ENCODE peak calls at places on chromosomes 11 and 22, in five cellular contexts. B is NB4, T is breast epithelium, O is HepG2, S is gastrocnemius medialis. P is an unnamed sample.
A peak's percentile ranks its signal among the peaks of the same experiment; 100 is the strongest.

GRCh38 chr11:98729118-98729517 is 291.6 kb upstream of the CNTN5 start:
- DNase-seq in B (no peak), T (no peak), O (no peak), S (no peak), P (no peak)

GRCh38 chr11:8262552-8263108 is 1.0 kb downstream of the LMO1 start:
- DNase-seq in B (no peak), T (peak; percentile 50), O (no peak), S (peak; percentile 40), P (no peak)

GRCh38 chr22:31585161-31585859 is 76.7 kb downstream of the PISD start:
- DNase-seq in B (peak; percentile 54), T (no peak), O (peak; percentile 61), S (no peak), P (peak; percentile 94)

GRCh38 chr11:72228229-72228843 is 3.8 kb downstream of the INPPL1 start:
- DNase-seq in B (no peak), T (peak; percentile 12), O (no peak), S (no peak), P (no peak)

GRCh38 chr11:17352925-17353227 is 1.3 kb downstream of the NCR3LG1 start:
- DNase-seq in B (peak; percentile 66), T (peak; percentile 54), O (peak; percentile 35), S (no peak), P (peak; percentile 75)

GRCh38 chr11:128814856-128815705 is 52.0 kb downstream of the KCNJ1 start:
- DNase-seq in B (peak; percentile 70), T (no peak), O (no peak), S (peak; percentile 16), P (no peak)

GRCh38 chr11:133238455-133238854 is 293.8 kb downstream of the OPCML start:
- DNase-seq in B (no peak), T (no peak), O (no peak), S (no peak), P (no peak)

GRCh38 chr22:43197271-43197941 is 10.5 kb upstream of the TTLL12 start:
- DNase-seq in B (no peak), T (no peak), O (no peak), S (no peak), P (no peak)

GRCh38 chr11:119158467-119158866 is 9.6 kb downstream of the ABCG4 start:
- DNase-seq in B (no peak), T (no peak), O (no peak), S (no peak), P (no peak)

DNA sequence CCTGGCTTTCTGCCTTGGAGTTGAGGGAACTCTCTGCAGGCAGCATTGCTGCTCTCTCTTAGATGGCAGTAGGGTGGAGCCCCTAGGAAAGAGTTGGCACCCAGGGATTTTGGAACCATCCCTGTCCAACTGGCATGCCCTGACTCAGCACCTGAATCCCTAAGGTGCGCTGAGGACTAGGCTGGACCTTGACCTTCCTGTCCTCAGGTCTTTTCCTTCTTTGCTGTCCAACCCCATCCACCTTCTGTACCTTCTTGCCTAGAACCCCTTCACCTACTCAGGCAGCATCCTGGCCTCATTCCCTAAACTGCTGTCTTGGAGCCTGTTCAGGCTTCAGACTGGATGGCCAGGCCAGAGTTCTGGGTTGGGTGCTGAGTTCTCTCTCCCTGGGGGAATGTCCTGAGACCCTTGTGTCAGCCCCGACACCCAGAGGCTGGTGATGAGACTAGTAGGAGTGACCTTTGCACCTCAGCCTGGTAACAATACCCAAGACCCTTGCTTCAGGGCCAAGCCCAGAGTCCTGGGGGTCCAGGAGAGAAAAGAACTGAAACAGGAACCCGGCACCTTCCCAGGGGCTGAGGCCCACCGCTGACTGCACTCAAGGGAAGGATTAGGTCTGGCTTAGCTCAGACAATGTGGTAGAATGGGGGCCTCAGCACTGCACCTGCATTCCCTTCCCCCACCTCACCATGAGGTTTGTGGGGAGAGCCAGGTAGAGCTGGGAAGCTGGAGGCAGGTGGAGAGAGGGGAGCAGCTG is 2.6 kb upstream of the POLD4 start:
- DNase-seq in B (no peak), T (no peak), O (no peak), S (no peak), P (no peak)
- TF ChIP-seq POLR2A in B (no peak), T (no peak), O (no peak), S (no peak), P (no peak)

GRCh38 chr11:69639843-69640242 is 1.1 kb upstream of the CCND1 start:
- DNase-seq in B (no peak), T (no peak), O (no peak), S (no peak), P (no peak)

GRCh38 chr11:69640260-69640994 is 529 bp upstream of the CCND1 start:
- DNase-seq in B (peak; percentile 42), T (no peak), O (no peak), S (no peak), P (no peak)

GRCh38 chr11:69637956-69638871 is 2.7 kb upstream of the CCND1 start:
- DNase-seq in B (peak; percentile 65), T (no peak), O (no peak), S (no peak), P (no peak)

GRCh38 chr11:69637601-69637955 is 3.4 kb upstream of the CCND1 start:
- DNase-seq in B (no peak), T (peak; percentile 50), O (no peak), S (no peak), P (no peak)

DNA sequence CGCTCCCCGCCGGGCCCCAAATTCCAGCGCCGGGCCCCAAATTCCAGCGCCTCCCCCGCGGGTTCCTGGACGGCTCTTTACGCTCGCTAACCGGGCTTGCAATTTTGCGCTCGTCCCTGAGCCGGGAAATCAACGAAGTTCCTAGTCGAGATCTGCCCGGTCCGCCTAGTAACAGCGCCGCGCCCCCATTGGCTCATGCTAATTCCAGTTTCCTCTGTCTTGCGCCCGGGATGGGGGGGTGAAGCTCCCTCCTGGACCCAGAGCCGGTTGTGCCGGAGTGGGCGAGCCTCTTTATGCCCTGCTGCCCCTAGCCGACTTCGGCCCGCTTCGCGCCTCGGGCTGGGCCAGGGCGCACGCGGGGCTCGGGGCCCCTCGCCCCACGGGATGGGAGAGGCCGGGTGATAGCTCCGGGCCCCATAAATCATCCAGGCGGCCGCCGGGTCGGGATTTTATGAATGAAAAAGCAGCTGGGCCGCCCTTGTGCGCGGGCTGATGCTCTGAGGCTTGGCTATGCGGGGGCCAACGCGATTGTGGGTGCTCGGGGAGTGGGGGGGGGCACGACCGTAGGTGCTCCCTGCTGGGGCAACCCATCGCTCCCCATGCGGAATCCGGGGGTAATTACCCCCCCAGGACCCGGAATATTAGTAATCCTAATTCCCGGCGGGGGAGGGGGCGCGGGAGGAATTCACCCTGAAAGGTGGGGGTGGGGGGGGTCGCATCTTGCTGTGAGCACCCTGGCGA is 1.8 kb upstream of the CCND1 start:
- DNase-seq in B (peak; percentile 92), T (peak; percentile 91), O (peak; percentile 90), S (peak; percentile 67), P (peak; percentile 13)
- TF ChIP-seq POLR2A in B (peak; percentile 20), T (no peak), O (no peak), S (no peak), P (no peak)

DNA sequence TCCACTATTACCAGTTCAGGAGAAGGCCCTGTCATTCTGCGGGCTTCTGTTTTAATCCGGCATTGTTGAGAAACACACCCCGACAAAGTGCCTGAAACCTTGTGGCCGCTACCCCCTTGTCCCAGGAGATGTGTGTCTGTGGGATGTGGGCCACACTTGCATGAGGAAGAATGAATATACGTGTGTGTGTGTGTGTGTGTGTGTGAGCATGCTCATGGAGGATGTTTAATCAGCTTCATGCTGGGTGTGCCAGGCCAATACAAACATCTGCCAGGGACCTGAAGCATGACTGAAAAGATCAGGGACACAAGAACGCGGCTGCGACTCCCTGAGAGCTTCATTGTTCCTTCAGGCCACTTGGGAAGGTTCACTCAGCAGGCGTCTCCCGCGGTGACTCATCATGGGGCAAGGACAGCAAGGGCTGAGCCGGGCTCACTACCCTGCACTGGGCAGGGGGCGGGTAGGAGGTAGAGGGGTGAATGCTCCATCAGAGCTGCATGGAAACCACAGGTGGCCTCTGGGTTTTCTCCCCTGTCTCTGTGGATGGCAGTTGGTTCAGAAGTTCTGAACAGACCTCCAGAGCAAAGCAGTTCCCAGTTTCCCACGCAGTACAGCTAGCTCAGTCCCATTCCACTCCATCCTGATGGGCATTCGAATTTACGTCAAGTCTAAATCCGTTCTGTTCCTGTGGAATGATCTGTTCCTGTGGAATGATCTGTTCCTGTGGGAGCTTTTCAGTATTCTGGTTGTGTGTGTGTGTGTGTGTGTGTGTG is 7.0 kb upstream of the MALAT1 start:
- DNase-seq in B (peak; percentile 96), T (peak; percentile 93), O (no peak), S (peak; percentile 85), P (peak; percentile 82)
- TF ChIP-seq POLR2A in B (no peak), T (no peak), O (no peak), S (no peak), P (no peak)

GRCh38 chr11:3877252-3878035 is 22.0 kb downstream of the STIM1 start:
- DNase-seq in B (no peak), T (no peak), O (peak; percentile 68), S (no peak), P (no peak)

GRCh38 chr11:3880724-3881123 is 25.3 kb downstream of the STIM1 start:
- DNase-seq in B (no peak), T (no peak), O (peak; percentile 65), S (no peak), P (no peak)

GRCh38 chr11:3879216-3879966 is 23.9 kb downstream of the STIM1 start:
- DNase-seq in B (no peak), T (no peak), O (no peak), S (no peak), P (peak; percentile 30)

GRCh38 chr11:3879967-3880542 is 24.6 kb downstream of the STIM1 start:
- DNase-seq in B (no peak), T (no peak), O (peak; percentile 89), S (no peak), P (no peak)

GRCh38 chr11:3878036-3878584 is 22.6 kb downstream of the STIM1 start:
- DNase-seq in B (no peak), T (no peak), O (no peak), S (no peak), P (no peak)
- TF ChIP-seq POLR2A in B (no peak), T (no peak), O (no peak), S (no peak), P (no peak)

DNA sequence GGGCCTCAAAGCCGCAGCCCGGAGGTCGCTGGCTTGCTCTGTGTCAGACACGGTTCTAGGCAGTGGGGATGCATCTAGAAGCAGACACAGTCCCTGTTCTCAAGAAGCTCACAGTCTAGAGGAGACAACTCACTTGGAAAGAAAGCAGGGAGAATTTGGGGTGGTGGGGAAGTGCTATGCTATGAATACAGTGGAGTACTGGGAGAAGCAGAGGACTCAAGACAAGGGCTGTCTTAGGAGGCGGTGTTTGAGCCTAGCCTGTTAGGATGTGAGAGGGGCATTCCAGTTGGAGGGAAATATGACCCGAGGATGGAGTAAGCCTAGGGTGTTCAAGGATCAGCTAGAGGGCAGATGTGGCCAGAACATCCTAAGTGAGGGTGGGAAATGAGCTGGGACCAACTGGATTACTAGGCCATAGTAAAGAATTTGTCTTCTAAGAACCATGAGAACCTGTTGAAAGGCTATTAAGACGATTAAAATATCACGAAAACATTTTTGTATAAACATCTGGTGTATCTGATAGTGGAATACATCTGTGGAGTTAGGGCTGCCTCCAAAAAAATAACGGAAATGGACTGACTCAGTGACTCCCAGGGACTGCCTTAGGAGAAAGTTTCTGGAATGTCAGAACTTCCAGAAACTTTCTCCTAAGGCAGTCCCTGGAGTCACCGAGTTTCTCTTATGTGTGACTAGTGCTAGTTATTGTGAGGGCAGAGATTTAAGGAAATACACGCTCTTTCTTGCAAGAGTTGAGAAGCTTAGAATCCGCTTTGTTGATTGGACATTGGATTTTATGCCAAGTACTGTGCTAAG is 1.1 kb upstream of the PITPNB start:
- DNase-seq in B (no peak), T (no peak), O (peak; percentile 55), S (peak; percentile 13), P (no peak)
- TF ChIP-seq POLR2A in B (no peak), T (no peak), O (no peak), S (no peak), P (no peak)